ENCODE peak calls at places on chromosome 11, in five cellular contexts. One of them, this sample, is unnamed.

GRCh38 chr11:105000797-105001196 is 22.2 kb downstream of the CASP5 start:
- DNase-seq in neuronal stem cell: no peak
- DNase-seq in gastrocnemius medialis: no peak
- DNase-seq in right cardiac atrium: no peak
- DNase-seq in upper lobe of left lung: peak
- DNase-seq in this sample: no peak

GRCh38 chr11:32333335-32333991 is 101.9 kb downstream of the WT1 start:
- DNase-seq in neuronal stem cell: peak
- DNase-seq in gastrocnemius medialis: peak
- DNase-seq in right cardiac atrium: peak
- DNase-seq in upper lobe of left lung: peak
- DNase-seq in this sample: peak

GRCh38 chr11:127818625-127819024 is 768.7 kb downstream of the ETS1 start:
- DNase-seq in neuronal stem cell: no peak
- DNase-seq in gastrocnemius medialis: no peak
- DNase-seq in right cardiac atrium: no peak
- DNase-seq in upper lobe of left lung: no peak
- DNase-seq in this sample: no peak

GRCh38 chr11:13831707-13832106 is 130.8 kb upstream of the SPON1 start:
- DNase-seq in neuronal stem cell: no peak
- DNase-seq in gastrocnemius medialis: no peak
- DNase-seq in right cardiac atrium: no peak
- DNase-seq in upper lobe of left lung: no peak
- DNase-seq in this sample: no peak

GRCh38 chr11:47376543-47377371 is 1.6 kb downstream of the SPI1 start:
- DNase-seq in neuronal stem cell: no peak
- DNase-seq in gastrocnemius medialis: no peak
- DNase-seq in right cardiac atrium: peak
- DNase-seq in upper lobe of left lung: peak
- DNase-seq in this sample: no peak

GRCh38 chr11:47276923-47277322 is 7.0 kb downstream of the MADD start:
- DNase-seq in neuronal stem cell: no peak
- DNase-seq in gastrocnemius medialis: no peak
- DNase-seq in right cardiac atrium: no peak
- DNase-seq in upper lobe of left lung: no peak
- DNase-seq in this sample: no peak

GRCh38 chr11:57424802-57425564 is 1.9 kb downstream of the SLC43A3 start:
- DNase-seq in neuronal stem cell: no peak
- DNase-seq in gastrocnemius medialis: peak
- DNase-seq in right cardiac atrium: peak
- DNase-seq in upper lobe of left lung: peak
- DNase-seq in this sample: peak

GRCh38 chr11:5421811-5422210 is at the start of gene OR51Q1:
- DNase-seq in neuronal stem cell: no peak
- DNase-seq in gastrocnemius medialis: no peak
- DNase-seq in right cardiac atrium: no peak
- DNase-seq in upper lobe of left lung: no peak
- DNase-seq in this sample: no peak

GRCh38 chr11:131880279-131880678 is 509.9 kb downstream of the NTM start:
- DNase-seq in neuronal stem cell: no peak
- DNase-seq in gastrocnemius medialis: no peak
- DNase-seq in right cardiac atrium: no peak
- DNase-seq in upper lobe of left lung: no peak
- DNase-seq in this sample: no peak

GRCh38 chr11:112437096-112437495 is 176.4 kb upstream of the PLET1 start:
- DNase-seq in neuronal stem cell: no peak
- DNase-seq in gastrocnemius medialis: no peak
- DNase-seq in right cardiac atrium: no peak
- DNase-seq in upper lobe of left lung: no peak
- DNase-seq in this sample: no peak
- H3K27ac ChIP-seq in neuronal stem cell: no peak
- H3K27ac ChIP-seq in gastrocnemius medialis: no peak
- H3K27ac ChIP-seq in right cardiac atrium: no peak
- H3K27ac ChIP-seq in upper lobe of left lung: no peak
- H3K27ac ChIP-seq in this sample: no peak

DNA sequence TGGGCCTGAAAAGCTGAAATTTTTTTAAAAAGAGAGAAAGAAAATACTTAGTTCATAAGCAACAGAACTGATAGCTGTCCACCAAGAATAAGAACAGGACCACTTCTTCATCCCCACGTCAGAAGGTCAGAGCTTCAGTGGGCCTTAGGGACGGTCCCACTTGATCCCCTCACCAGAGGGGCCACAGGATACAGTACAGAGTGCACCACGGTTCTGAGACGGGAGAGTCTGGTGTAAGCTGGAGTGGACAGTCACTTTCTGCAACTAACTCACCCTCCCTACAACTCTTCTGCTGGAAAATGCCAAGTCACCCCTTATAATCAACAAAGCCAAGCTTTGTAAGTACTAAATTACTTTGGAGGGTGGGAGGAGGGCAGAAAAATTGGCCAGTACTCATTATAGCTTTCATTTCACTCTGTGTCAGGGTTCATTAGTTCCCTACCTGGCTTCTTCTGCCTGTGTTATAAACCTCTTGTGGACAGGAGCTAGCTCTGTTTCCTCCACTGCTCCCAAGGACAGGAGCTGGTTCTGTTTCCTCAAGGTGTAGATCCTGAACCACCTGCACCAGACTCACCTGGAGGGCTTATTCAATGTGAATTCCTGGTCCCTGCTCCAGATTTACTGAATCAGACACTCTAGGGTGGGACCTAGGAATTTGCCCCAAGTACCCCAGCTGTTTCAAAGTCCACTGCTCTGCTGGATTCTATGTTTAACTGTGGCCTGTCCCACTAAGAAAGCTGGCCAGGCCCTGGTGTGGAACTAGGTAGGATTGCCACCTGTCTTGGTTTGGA is 39.6 kb downstream of the SCGB1A1 start:
- DNase-seq in neuronal stem cell: no peak
- DNase-seq in gastrocnemius medialis: no peak
- DNase-seq in right cardiac atrium: no peak
- DNase-seq in upper lobe of left lung: no peak
- DNase-seq in this sample: no peak
- H3K27ac ChIP-seq in neuronal stem cell: no peak
- H3K27ac ChIP-seq in gastrocnemius medialis: no peak
- H3K27ac ChIP-seq in right cardiac atrium: no peak
- H3K27ac ChIP-seq in upper lobe of left lung: no peak
- H3K27ac ChIP-seq in this sample: no peak

DNA sequence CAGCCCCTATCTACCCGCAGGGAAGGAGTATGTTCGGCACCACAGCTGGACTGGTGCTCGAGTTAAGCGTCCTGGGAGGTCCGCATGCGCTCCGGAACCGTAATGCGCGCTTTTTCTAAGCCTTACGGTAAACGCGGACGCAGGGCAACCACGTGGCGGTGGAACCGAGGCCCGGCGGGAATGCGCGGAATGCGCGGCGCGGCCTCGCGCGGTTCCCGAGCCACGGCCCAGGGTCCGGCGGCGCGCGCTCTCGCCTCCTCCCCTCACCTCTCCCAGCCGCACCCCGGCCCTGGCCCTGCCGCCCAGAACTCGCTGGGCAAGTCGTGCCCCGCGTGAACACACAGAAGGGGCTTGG is 4.5 kb upstream of the CCND1 start:
- DNase-seq in neuronal stem cell: peak
- DNase-seq in gastrocnemius medialis: no peak
- DNase-seq in right cardiac atrium: peak
- DNase-seq in upper lobe of left lung: peak
- DNase-seq in this sample: peak
- H3K27ac ChIP-seq in neuronal stem cell: no peak
- H3K27ac ChIP-seq in gastrocnemius medialis: no peak
- H3K27ac ChIP-seq in right cardiac atrium: no peak
- H3K27ac ChIP-seq in upper lobe of left lung: peak
- H3K27ac ChIP-seq in this sample: peak

GRCh38 chr11:35211952-35212351 is 73.0 kb downstream of the CD44 start:
- DNase-seq in neuronal stem cell: no peak
- DNase-seq in gastrocnemius medialis: no peak
- DNase-seq in right cardiac atrium: no peak
- DNase-seq in upper lobe of left lung: no peak
- DNase-seq in this sample: no peak

GRCh38 chr11:35206616-35207015 is 67.6 kb downstream of the CD44 start:
- DNase-seq in neuronal stem cell: no peak
- DNase-seq in gastrocnemius medialis: no peak
- DNase-seq in right cardiac atrium: no peak
- DNase-seq in upper lobe of left lung: no peak
- DNase-seq in this sample: no peak

GRCh38 chr11:35210886-35211546 is 72.0 kb downstream of the CD44 start:
- DNase-seq in neuronal stem cell: no peak
- DNase-seq in gastrocnemius medialis: no peak
- DNase-seq in right cardiac atrium: no peak
- DNase-seq in upper lobe of left lung: no peak
- DNase-seq in this sample: no peak

GRCh38 chr11:35207471-35208403 is 68.8 kb downstream of the CD44 start:
- DNase-seq in neuronal stem cell: no peak
- DNase-seq in gastrocnemius medialis: no peak
- DNase-seq in right cardiac atrium: no peak
- DNase-seq in upper lobe of left lung: no peak
- DNase-seq in this sample: no peak

DNA sequence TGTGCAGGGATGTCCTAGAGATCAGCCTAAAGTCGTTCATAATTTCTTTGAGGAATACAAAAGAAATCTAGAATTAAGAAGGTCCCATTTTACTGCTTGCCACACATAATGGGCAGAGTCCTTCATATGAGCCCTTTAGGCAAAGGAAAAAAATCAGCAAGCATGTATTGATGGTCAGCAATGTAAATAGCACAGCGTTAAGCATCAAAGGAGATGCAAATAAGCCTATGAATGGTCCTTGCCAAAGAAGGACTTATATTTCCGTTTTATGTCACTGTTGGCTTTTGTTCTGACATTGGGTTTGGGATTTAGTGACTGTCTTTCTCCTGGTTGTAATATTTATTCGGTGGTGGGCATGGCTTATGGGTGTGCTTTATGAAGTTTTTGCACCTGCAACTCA is 69.8 kb downstream of the CD44 start:
- DNase-seq in neuronal stem cell: no peak
- DNase-seq in gastrocnemius medialis: no peak
- DNase-seq in right cardiac atrium: no peak
- DNase-seq in upper lobe of left lung: no peak
- DNase-seq in this sample: no peak
- H3K27ac ChIP-seq in neuronal stem cell: no peak
- H3K27ac ChIP-seq in gastrocnemius medialis: no peak
- H3K27ac ChIP-seq in right cardiac atrium: no peak
- H3K27ac ChIP-seq in upper lobe of left lung: no peak
- H3K27ac ChIP-seq in this sample: no peak

DNA sequence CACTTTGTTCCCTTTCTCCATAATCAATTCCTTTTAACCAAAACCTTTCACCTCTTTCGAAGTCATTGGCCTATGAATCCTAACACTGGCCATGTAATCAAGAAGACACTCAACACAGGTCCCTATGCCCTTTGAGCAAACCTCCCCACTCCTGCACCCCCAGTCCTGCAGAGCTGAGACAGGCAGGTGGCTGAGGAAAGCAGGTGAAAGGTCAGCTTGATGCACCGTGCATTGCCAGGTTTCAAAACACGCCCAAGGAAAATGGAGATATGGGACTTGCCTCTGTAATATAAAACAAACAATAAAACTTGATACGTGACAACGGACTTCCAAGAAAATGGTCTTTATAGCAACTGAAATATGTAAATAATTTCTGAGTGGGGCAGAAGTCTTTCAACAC is 10.6 kb downstream of the CPT1A start:
- DNase-seq in neuronal stem cell: no peak
- DNase-seq in gastrocnemius medialis: no peak
- DNase-seq in right cardiac atrium: no peak
- DNase-seq in upper lobe of left lung: no peak
- DNase-seq in this sample: no peak
- H3K27ac ChIP-seq in neuronal stem cell: no peak
- H3K27ac ChIP-seq in gastrocnemius medialis: no peak
- H3K27ac ChIP-seq in right cardiac atrium: no peak
- H3K27ac ChIP-seq in upper lobe of left lung: no peak
- H3K27ac ChIP-seq in this sample: no peak

DNA sequence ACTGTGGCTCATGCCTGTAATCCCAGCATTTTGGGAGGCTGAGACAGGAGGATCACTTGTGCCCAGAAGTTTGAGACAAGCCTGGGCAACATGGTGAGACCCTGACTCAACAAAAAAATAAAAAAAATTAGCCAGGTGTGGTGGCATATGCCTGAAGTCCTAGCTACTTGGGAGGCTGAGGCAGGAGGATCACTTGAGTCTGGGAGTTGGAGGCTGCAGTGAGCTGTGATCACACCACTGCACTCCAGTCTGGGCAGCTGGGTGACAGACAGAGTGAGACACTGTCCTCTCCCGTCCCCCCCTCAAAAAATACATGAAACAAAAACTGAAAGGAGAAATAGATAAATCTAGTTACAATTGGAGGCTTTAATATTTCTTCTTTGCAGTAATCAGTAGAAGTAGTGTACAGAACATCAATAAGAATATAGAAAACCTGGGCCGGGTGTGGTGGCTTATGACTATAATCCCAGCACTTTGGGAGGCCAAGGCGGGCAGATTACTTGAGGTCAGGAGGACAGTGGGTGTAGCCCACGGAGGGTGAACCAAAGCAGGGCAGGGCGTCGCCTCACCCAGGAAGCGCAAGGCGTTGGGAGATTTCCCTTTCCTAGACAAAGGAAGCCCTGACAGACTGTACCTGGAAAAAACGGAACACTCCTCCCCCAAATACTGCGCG is 19.6 kb upstream of the DLAT start:
- DNase-seq in neuronal stem cell: no peak
- DNase-seq in gastrocnemius medialis: no peak
- DNase-seq in right cardiac atrium: peak
- DNase-seq in upper lobe of left lung: no peak
- DNase-seq in this sample: no peak
- H3K27ac ChIP-seq in neuronal stem cell: no peak
- H3K27ac ChIP-seq in gastrocnemius medialis: no peak
- H3K27ac ChIP-seq in right cardiac atrium: no peak
- H3K27ac ChIP-seq in upper lobe of left lung: no peak
- H3K27ac ChIP-seq in this sample: no peak

DNA sequence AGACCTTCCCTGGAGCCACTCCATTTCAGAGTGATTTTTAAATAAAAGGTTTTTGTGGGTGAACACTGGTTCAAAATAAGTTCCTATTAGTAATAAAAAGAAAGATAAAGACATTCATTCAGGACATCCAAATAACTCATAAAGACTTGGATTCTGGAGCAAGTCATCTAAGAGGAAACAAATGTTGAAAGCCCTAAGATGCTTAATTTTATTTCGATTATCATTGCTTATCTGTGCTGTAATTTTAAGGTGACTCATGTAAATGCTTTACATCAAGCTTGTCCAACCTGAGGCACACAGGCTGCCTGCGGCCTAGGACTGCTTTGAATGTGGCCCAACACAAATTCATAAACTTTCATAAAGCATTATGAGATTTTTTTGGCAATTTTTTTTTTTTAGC is 34.2 kb upstream of the DBX1 start:
- DNase-seq in neuronal stem cell: no peak
- DNase-seq in gastrocnemius medialis: no peak
- DNase-seq in right cardiac atrium: no peak
- DNase-seq in upper lobe of left lung: no peak
- DNase-seq in this sample: no peak
- H3K27ac ChIP-seq in neuronal stem cell: no peak
- H3K27ac ChIP-seq in gastrocnemius medialis: no peak
- H3K27ac ChIP-seq in right cardiac atrium: no peak
- H3K27ac ChIP-seq in upper lobe of left lung: no peak
- H3K27ac ChIP-seq in this sample: no peak

GRCh38 chr11:74319139-74319538 is 7.7 kb upstream of the P4HA3 start:
- DNase-seq in neuronal stem cell: no peak
- DNase-seq in gastrocnemius medialis: no peak
- DNase-seq in right cardiac atrium: no peak
- DNase-seq in upper lobe of left lung: no peak
- DNase-seq in this sample: no peak
- H3K27ac ChIP-seq in neuronal stem cell: no peak
- H3K27ac ChIP-seq in gastrocnemius medialis: no peak
- H3K27ac ChIP-seq in right cardiac atrium: no peak
- H3K27ac ChIP-seq in upper lobe of left lung: no peak
- H3K27ac ChIP-seq in this sample: no peak

This sample was measured in tibial artery.